ENCODE peak calls at places on chromosomes 6 and 20, in ten cellular contexts. One of them, this sample, is unnamed.

GRCh38 chr20:46118481-46119020 is 437 bp downstream of the CD40 start:
- DNase-seq in cardiac muscle cell: peak; percentile 33
- DNase-seq in astrocyte of the hippocampus: no peak
- DNase-seq in heart right ventricle: peak; percentile 44
- DNase-seq in HTR-8/SVneo: no peak
- DNase-seq in H54: no peak
- DNase-seq in brain microvascular endothelial cell: no peak
- DNase-seq in HT1080: no peak
- DNase-seq in pancreas: peak; percentile 62
- DNase-seq in body of pancreas: peak; percentile 51
- DNase-seq in this sample: peak; percentile 35

GRCh38 chr20:13856356-13856755 is 71.5 kb downstream of the NDUFAF5 start:
- DNase-seq in H54: no peak
- DNase-seq in cardiac muscle cell: no peak
- DNase-seq in HT1080: peak; percentile 43
- DNase-seq in HTR-8/SVneo: no peak
- DNase-seq in pancreas: no peak
- DNase-seq in body of pancreas: no peak
- DNase-seq in heart right ventricle: no peak
- DNase-seq in brain microvascular endothelial cell: no peak
- DNase-seq in astrocyte of the hippocampus: no peak
- DNase-seq in this sample: no peak

GRCh38 chr6:166487148-166487547 is 99.3 kb downstream of the RAMACL start:
- DNase-seq in body of pancreas: peak; percentile 1
- DNase-seq in pancreas: no peak
- DNase-seq in heart right ventricle: no peak
- DNase-seq in H54: no peak
- DNase-seq in HTR-8/SVneo: no peak
- DNase-seq in astrocyte of the hippocampus: no peak
- DNase-seq in cardiac muscle cell: no peak
- DNase-seq in brain microvascular endothelial cell: no peak
- DNase-seq in HT1080: no peak
- DNase-seq in this sample: no peak

GRCh38 chr20:49505518-49505917 is 23.1 kb upstream of the KCNB1 start:
- DNase-seq in HTR-8/SVneo: no peak
- DNase-seq in pancreas: no peak
- DNase-seq in astrocyte of the hippocampus: peak; percentile 82
- DNase-seq in heart right ventricle: peak; percentile 22
- DNase-seq in cardiac muscle cell: peak; percentile 74
- DNase-seq in body of pancreas: peak; percentile 31
- DNase-seq in H54: no peak
- DNase-seq in HT1080: no peak
- DNase-seq in brain microvascular endothelial cell: peak; percentile 48
- DNase-seq in this sample: no peak

GRCh38 chr20:48711696-48712464 is 115.9 kb downstream of the PREX1 start:
- DNase-seq in astrocyte of the hippocampus: no peak
- DNase-seq in HTR-8/SVneo: no peak
- DNase-seq in heart right ventricle: no peak
- DNase-seq in H54: no peak
- DNase-seq in body of pancreas: no peak
- DNase-seq in cardiac muscle cell: no peak
- DNase-seq in HT1080: no peak
- DNase-seq in pancreas: peak; percentile 19
- DNase-seq in brain microvascular endothelial cell: no peak
- DNase-seq in this sample: no peak

GRCh38 chr6:3797231-3798200 is 46.0 kb upstream of the PXDC1 start:
- DNase-seq in astrocyte of the hippocampus: peak; percentile 78
- DNase-seq in HT1080: peak; percentile 84
- DNase-seq in brain microvascular endothelial cell: peak; percentile 47
- DNase-seq in cardiac muscle cell: peak; percentile 80
- DNase-seq in heart right ventricle: no peak
- DNase-seq in pancreas: no peak
- DNase-seq in HTR-8/SVneo: peak; percentile 81
- DNase-seq in body of pancreas: no peak
- DNase-seq in H54: peak; percentile 55
- DNase-seq in this sample: no peak

GRCh38 chr6:110816677-110817076 is 1.4 kb upstream of the CDK19 start:
- DNase-seq in pancreas: no peak
- DNase-seq in HT1080: peak; percentile 5
- DNase-seq in brain microvascular endothelial cell: no peak
- DNase-seq in astrocyte of the hippocampus: no peak
- DNase-seq in H54: no peak
- DNase-seq in HTR-8/SVneo: no peak
- DNase-seq in cardiac muscle cell: no peak
- DNase-seq in body of pancreas: no peak
- DNase-seq in heart right ventricle: no peak
- DNase-seq in this sample: no peak

GRCh38 chr6:28553986-28554881 is 28.6 kb downstream of the GPX5 start:
- DNase-seq in heart right ventricle: no peak
- DNase-seq in astrocyte of the hippocampus: peak; percentile 27
- DNase-seq in cardiac muscle cell: peak; percentile 23
- DNase-seq in HTR-8/SVneo: no peak
- DNase-seq in H54: no peak
- DNase-seq in body of pancreas: peak; percentile 8
- DNase-seq in pancreas: no peak
- DNase-seq in HT1080: no peak
- DNase-seq in brain microvascular endothelial cell: no peak
- DNase-seq in this sample: no peak

GRCh38 chr6:78781001-78781400 is 86.3 kb upstream of the IRAK1BP1 start:
- DNase-seq in brain microvascular endothelial cell: no peak
- DNase-seq in HTR-8/SVneo: no peak
- DNase-seq in pancreas: no peak
- DNase-seq in HT1080: peak; percentile 8
- DNase-seq in heart right ventricle: no peak
- DNase-seq in body of pancreas: no peak
- DNase-seq in astrocyte of the hippocampus: peak; percentile 3
- DNase-seq in cardiac muscle cell: no peak
- DNase-seq in H54: no peak
- DNase-seq in this sample: no peak

GRCh38 chr6:148935705-148936306 is 189.0 kb downstream of the UST start:
- DNase-seq in cardiac muscle cell: no peak
- DNase-seq in HT1080: peak; percentile 74
- DNase-seq in astrocyte of the hippocampus: peak; percentile 46
- DNase-seq in heart right ventricle: no peak
- DNase-seq in H54: peak; percentile 13
- DNase-seq in brain microvascular endothelial cell: peak; percentile 68
- DNase-seq in pancreas: no peak
- DNase-seq in HTR-8/SVneo: no peak
- DNase-seq in body of pancreas: no peak
- DNase-seq in this sample: no peak

GRCh38 chr20:62950741-62951140 is 1.8 kb upstream of the SLC17A9 start:
- DNase-seq in astrocyte of the hippocampus: no peak
- DNase-seq in brain microvascular endothelial cell: no peak
- DNase-seq in heart right ventricle: no peak
- DNase-seq in HT1080: no peak
- DNase-seq in HTR-8/SVneo: no peak
- DNase-seq in cardiac muscle cell: no peak
- DNase-seq in body of pancreas: no peak
- DNase-seq in H54: no peak
- DNase-seq in pancreas: no peak
- DNase-seq in this sample: no peak

GRCh38 chr6:21732731-21733130 is 139.2 kb downstream of the SOX4 start:
- DNase-seq in HT1080: no peak
- DNase-seq in cardiac muscle cell: no peak
- DNase-seq in body of pancreas: no peak
- DNase-seq in astrocyte of the hippocampus: peak; percentile 53
- DNase-seq in brain microvascular endothelial cell: no peak
- DNase-seq in H54: no peak
- DNase-seq in pancreas: no peak
- DNase-seq in HTR-8/SVneo: no peak
- DNase-seq in heart right ventricle: no peak
- DNase-seq in this sample: no peak

GRCh38 chr6:109104512-109104911 is 9.2 kb downstream of the CEP57L1 start:
- DNase-seq in astrocyte of the hippocampus: no peak
- DNase-seq in pancreas: no peak
- DNase-seq in HTR-8/SVneo: no peak
- DNase-seq in cardiac muscle cell: no peak
- DNase-seq in HT1080: no peak
- DNase-seq in body of pancreas: no peak
- DNase-seq in brain microvascular endothelial cell: no peak
- DNase-seq in H54: no peak
- DNase-seq in heart right ventricle: no peak
- DNase-seq in this sample: no peak

GRCh38 chr6:149567846-149568585 is 1.8 kb downstream of the GINM1 start:
- DNase-seq in body of pancreas: no peak
- DNase-seq in HT1080: no peak
- DNase-seq in astrocyte of the hippocampus: no peak
- DNase-seq in brain microvascular endothelial cell: no peak
- DNase-seq in HTR-8/SVneo: no peak
- DNase-seq in H54: no peak
- DNase-seq in pancreas: no peak
- DNase-seq in cardiac muscle cell: no peak
- DNase-seq in heart right ventricle: no peak
- DNase-seq in this sample: no peak

GRCh38 chr6:89944826-89945407 is 50.6 kb downstream of the GJA10 start:
- DNase-seq in brain microvascular endothelial cell: no peak
- DNase-seq in H54: no peak
- DNase-seq in heart right ventricle: no peak
- DNase-seq in HT1080: peak; percentile 27
- DNase-seq in astrocyte of the hippocampus: no peak
- DNase-seq in HTR-8/SVneo: no peak
- DNase-seq in pancreas: no peak
- DNase-seq in cardiac muscle cell: peak; percentile 28
- DNase-seq in body of pancreas: no peak
- DNase-seq in this sample: no peak

GRCh38 chr6:42915737-42916136 is at the start of gene PTCRA:
- DNase-seq in HTR-8/SVneo: no peak
- DNase-seq in pancreas: no peak
- DNase-seq in H54: no peak
- DNase-seq in heart right ventricle: no peak
- DNase-seq in body of pancreas: no peak
- DNase-seq in astrocyte of the hippocampus: no peak
- DNase-seq in brain microvascular endothelial cell: no peak
- DNase-seq in HT1080: no peak
- DNase-seq in cardiac muscle cell: no peak
- DNase-seq in this sample: no peak

GRCh38 chr20:62368629-62369507 is 1.8 kb upstream of the LAMA5 start:
- DNase-seq in brain microvascular endothelial cell: no peak
- DNase-seq in astrocyte of the hippocampus: peak; percentile 82
- DNase-seq in cardiac muscle cell: peak; percentile 53
- DNase-seq in HTR-8/SVneo: peak; percentile 96
- DNase-seq in HT1080: peak; percentile 78
- DNase-seq in pancreas: no peak
- DNase-seq in body of pancreas: peak; percentile 58
- DNase-seq in heart right ventricle: peak; percentile 55
- DNase-seq in H54: peak; percentile 91
- DNase-seq in this sample: peak; percentile 67

GRCh38 chr6:139161169-139161568 is 26.3 kb downstream of the HECA start:
- DNase-seq in cardiac muscle cell: no peak
- DNase-seq in astrocyte of the hippocampus: peak; percentile 80
- DNase-seq in heart right ventricle: no peak
- DNase-seq in HTR-8/SVneo: no peak
- DNase-seq in pancreas: no peak
- DNase-seq in brain microvascular endothelial cell: no peak
- DNase-seq in body of pancreas: no peak
- DNase-seq in H54: no peak
- DNase-seq in HT1080: peak; percentile 37
- DNase-seq in this sample: no peak

GRCh38 chr20:53713328-53714056 is 119.9 kb upstream of the ZNF217 start:
- DNase-seq in HT1080: no peak
- DNase-seq in HTR-8/SVneo: no peak
- DNase-seq in astrocyte of the hippocampus: no peak
- DNase-seq in cardiac muscle cell: no peak
- DNase-seq in H54: no peak
- DNase-seq in pancreas: no peak
- DNase-seq in brain microvascular endothelial cell: no peak
- DNase-seq in heart right ventricle: no peak
- DNase-seq in body of pancreas: no peak
- DNase-seq in this sample: no peak

GRCh38 chr6:32950010-32950409 is 2.9 kb downstream of the HLA-DMA start:
- DNase-seq in H54: no peak
- DNase-seq in body of pancreas: no peak
- DNase-seq in HTR-8/SVneo: no peak
- DNase-seq in cardiac muscle cell: no peak
- DNase-seq in brain microvascular endothelial cell: no peak
- DNase-seq in heart right ventricle: no peak
- DNase-seq in HT1080: no peak
- DNase-seq in astrocyte of the hippocampus: no peak
- DNase-seq in pancreas: no peak
- DNase-seq in this sample: no peak

GRCh38 chr6:129882510-129883023 is 21.5 kb upstream of the TMEM244 start:
- DNase-seq in HT1080: no peak
- DNase-seq in HTR-8/SVneo: no peak
- DNase-seq in astrocyte of the hippocampus: no peak
- DNase-seq in body of pancreas: no peak
- DNase-seq in heart right ventricle: no peak
- DNase-seq in H54: no peak
- DNase-seq in pancreas: no peak
- DNase-seq in brain microvascular endothelial cell: no peak
- DNase-seq in cardiac muscle cell: no peak
- DNase-seq in this sample: no peak

GRCh38 chr20:38937978-38938473 is 11.8 kb downstream of the FAM83D start:
- DNase-seq in HT1080: no peak
- DNase-seq in H54: no peak
- DNase-seq in cardiac muscle cell: no peak
- DNase-seq in brain microvascular endothelial cell: no peak
- DNase-seq in HTR-8/SVneo: no peak
- DNase-seq in heart right ventricle: no peak
- DNase-seq in pancreas: no peak
- DNase-seq in body of pancreas: no peak
- DNase-seq in astrocyte of the hippocampus: no peak
- DNase-seq in this sample: no peak

GRCh38 chr6:169168706-169169105 is 84.9 kb downstream of the THBS2 start:
- DNase-seq in heart right ventricle: no peak
- DNase-seq in brain microvascular endothelial cell: no peak
- DNase-seq in body of pancreas: no peak
- DNase-seq in HTR-8/SVneo: no peak
- DNase-seq in pancreas: no peak
- DNase-seq in HT1080: no peak
- DNase-seq in H54: no peak
- DNase-seq in astrocyte of the hippocampus: no peak
- DNase-seq in cardiac muscle cell: peak; percentile 66
- DNase-seq in this sample: no peak

GRCh38 chr6:13470240-13471140 is 16.9 kb downstream of the GFOD1 start:
- DNase-seq in H54: no peak
- DNase-seq in heart right ventricle: no peak
- DNase-seq in HTR-8/SVneo: no peak
- DNase-seq in cardiac muscle cell: no peak
- DNase-seq in brain microvascular endothelial cell: no peak
- DNase-seq in body of pancreas: no peak
- DNase-seq in astrocyte of the hippocampus: peak; percentile 57
- DNase-seq in pancreas: no peak
- DNase-seq in HT1080: no peak
- DNase-seq in this sample: no peak

GRCh38 chr6:100460650-100461204 is 4.0 kb downstream of the SIM1 start:
- DNase-seq in body of pancreas: no peak
- DNase-seq in HT1080: no peak
- DNase-seq in brain microvascular endothelial cell: no peak
- DNase-seq in H54: no peak
- DNase-seq in astrocyte of the hippocampus: no peak
- DNase-seq in cardiac muscle cell: no peak
- DNase-seq in heart right ventricle: no peak
- DNase-seq in pancreas: no peak
- DNase-seq in HTR-8/SVneo: peak; percentile 42
- DNase-seq in this sample: no peak

GRCh38 chr6:111747791-111748190 is 125.5 kb downstream of the FYN start:
- DNase-seq in H54: no peak
- DNase-seq in HTR-8/SVneo: no peak
- DNase-seq in body of pancreas: no peak
- DNase-seq in pancreas: no peak
- DNase-seq in HT1080: no peak
- DNase-seq in heart right ventricle: no peak
- DNase-seq in astrocyte of the hippocampus: no peak
- DNase-seq in brain microvascular endothelial cell: no peak
- DNase-seq in cardiac muscle cell: no peak
- DNase-seq in this sample: no peak

GRCh38 chr6:149335924-149336323 is 18.4 kb downstream of the TAB2 start:
- DNase-seq in cardiac muscle cell: peak; percentile 51
- DNase-seq in brain microvascular endothelial cell: peak; percentile 70
- DNase-seq in heart right ventricle: no peak
- DNase-seq in H54: no peak
- DNase-seq in HT1080: peak; percentile 57
- DNase-seq in astrocyte of the hippocampus: peak; percentile 48
- DNase-seq in HTR-8/SVneo: no peak
- DNase-seq in body of pancreas: no peak
- DNase-seq in pancreas: no peak
- DNase-seq in this sample: peak; percentile 55

GRCh38 chr6:125793863-125794262 is 3.1 kb downstream of the NCOA7 start:
- DNase-seq in HT1080: no peak
- DNase-seq in body of pancreas: no peak
- DNase-seq in pancreas: no peak
- DNase-seq in heart right ventricle: no peak
- DNase-seq in H54: no peak
- DNase-seq in cardiac muscle cell: no peak
- DNase-seq in HTR-8/SVneo: no peak
- DNase-seq in brain microvascular endothelial cell: no peak
- DNase-seq in astrocyte of the hippocampus: no peak
- DNase-seq in this sample: no peak

This sample was measured in psoas muscle.